ENCODE peak calls at places on chromosomes 2 and 18, in ten cellular contexts. R, G, L, T, A, C, E, M, F and N are unnamed samples.

GRCh38 chr18:56028514-56028913 is 440.5 kb upstream of the TCF4 start:
- DNase-seq in T (no peak), R (no peak), M (no peak), G (no peak), F (no peak), C (peak; percentile 6), L (no peak), A (peak; percentile 80), E (no peak), N (peak; percentile 12)

GRCh38 chr2:230000118-230000841 is 68.4 kb downstream of the SLC16A14 start:
- DNase-seq in R (peak; percentile 53), G (peak; percentile 80), F (no peak), M (no peak), L (no peak), T (no peak), A (no peak), C (no peak), E (peak; percentile 71), N (no peak)

GRCh38 chr18:57539702-57540101 is 46.8 kb downstream of the FECH start:
- DNase-seq in A (no peak), R (no peak), T (no peak), G (no peak), F (peak; percentile 55), M (no peak), E (no peak), C (no peak), L (no peak), N (no peak)

GRCh38 chr2:207015901-207016300 is 76.6 kb downstream of the CPO start:
- DNase-seq in L (no peak), T (no peak), G (no peak), C (no peak), M (no peak), R (no peak), F (no peak), A (no peak), E (no peak), N (no peak)

GRCh38 chr2:160878622-160879021 is 281.6 kb upstream of the TANK start:
- DNase-seq in F (no peak), A (no peak), C (peak; percentile 72), L (no peak), E (no peak), M (no peak), R (no peak), G (no peak), T (no peak), N (no peak)

GRCh38 chr2:55519908-55520885 is 679 bp downstream of the CFAP36 start:
- DNase-seq in E (peak; percentile 8), F (no peak), G (peak; percentile 16), A (peak; percentile 25), R (no peak), L (peak; percentile 33), T (peak; percentile 32), M (peak; percentile 32), C (peak; percentile 49), N (no peak)

GRCh38 chr18:77102246-77103040 is 30.1 kb downstream of the MBP start:
- DNase-seq in G (peak; percentile 80), R (peak; percentile 81), M (no peak), A (peak; percentile 93), C (peak; percentile 81), T (no peak), L (no peak), F (no peak), E (peak; percentile 85), N (peak; percentile 80)

GRCh38 chr2:82307510-82307909 is 2003.0 kb upstream of the LRRTM1 start:
- DNase-seq in E (no peak), L (no peak), G (no peak), T (no peak), R (no peak), C (no peak), A (no peak), F (no peak), M (no peak), N (no peak)

GRCh38 chr2:231191896-231192872 is 6.2 kb upstream of the ARMC9 start:
- DNase-seq in E (no peak), C (peak; percentile 93), R (no peak), G (no peak), F (peak; percentile 68), A (peak; percentile 83), L (peak; percentile 49), T (peak; percentile 88), M (peak; percentile 64), N (peak; percentile 60)

GRCh38 chr2:106970471-106971261 is 84.7 kb upstream of the ST6GAL2 start:
- DNase-seq in A (peak; percentile 40), G (no peak), E (no peak), R (no peak), F (no peak), C (peak; percentile 47), M (no peak), T (no peak), L (no peak), N (no peak)

GRCh38 chr2:65802298-65802942 is 370.0 kb upstream of the SPRED2 start:
- DNase-seq in T (no peak), R (no peak), C (no peak), L (no peak), F (no peak), M (no peak), E (no peak), A (no peak), G (no peak), N (no peak)

GRCh38 chr2:210611466-210611865 is 55.1 kb downstream of the CPS1 start:
- DNase-seq in F (no peak), C (no peak), G (no peak), A (no peak), R (no peak), E (no peak), T (no peak), M (no peak), L (no peak), N (no peak)

GRCh38 chr2:144479138-144479537 is 40.8 kb downstream of the ZEB2 start:
- DNase-seq in C (peak; percentile 73), R (no peak), L (no peak), E (no peak), G (no peak), M (no peak), T (no peak), A (peak; percentile 59), F (no peak), N (no peak)

GRCh38 chr2:45643095-45643494 is 8.4 kb upstream of the PRKCE start:
- DNase-seq in E (no peak), C (no peak), F (no peak), T (no peak), G (no peak), R (no peak), L (no peak), A (no peak), M (no peak), N (no peak)

GRCh38 chr2:208977582-208977981 is 446.3 kb upstream of the MAP2 start:
- DNase-seq in C (no peak), F (no peak), E (no peak), L (no peak), A (no peak), R (no peak), T (no peak), M (no peak), G (no peak), N (no peak)

GRCh38 chr2:241268716-241269445 is 46.6 kb downstream of the HDLBP start:
- DNase-seq in R (no peak), M (no peak), L (no peak), F (no peak), T (no peak), G (no peak), E (no peak), A (peak; percentile 57), C (no peak), N (no peak)

GRCh38 chr2:43218550-43219382 is 7.6 kb downstream of the ZFP36L2 start:
- DNase-seq in C (peak; percentile 12), M (peak; percentile 89), F (peak; percentile 54), L (peak; percentile 65), G (no peak), T (peak; percentile 36), E (peak; percentile 54), R (peak; percentile 83), A (peak; percentile 10), N (no peak)

DNA sequence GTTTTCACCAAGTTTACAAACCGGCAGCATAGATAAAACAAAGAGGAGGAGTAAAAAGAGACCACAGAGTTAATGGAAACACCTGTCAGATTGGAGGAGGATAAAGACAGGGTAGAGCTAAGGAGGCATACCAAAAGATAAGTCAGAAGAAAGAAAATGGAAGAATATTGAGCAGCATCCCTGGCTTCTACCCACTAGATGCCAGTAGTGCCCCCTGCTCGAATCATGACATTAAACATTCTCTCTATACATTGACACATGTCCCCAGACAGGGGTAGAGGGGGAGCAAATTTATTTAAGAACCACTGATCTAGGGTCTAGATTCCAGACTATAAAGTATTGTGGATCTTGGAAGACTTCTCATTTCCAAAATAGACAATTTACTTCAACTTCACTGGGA is 159.8 kb upstream of the ETAA1 start:
- DNase-seq in T (no peak), E (no peak), R (no peak), L (no peak), C (no peak), F (no peak), M (no peak), G (no peak), A (no peak), N (no peak)
- TF ChIP-seq CTCF in T (no peak), E (no peak), R (no peak), L (no peak), C (no peak), F (no peak), M (no peak), G (no peak), A (peak; percentile 23), N (peak; percentile 10)

GRCh38 chr2:78023356-78023755 is 501.2 kb upstream of the LRRTM4 start:
- DNase-seq in T (no peak), F (no peak), L (no peak), G (no peak), C (no peak), M (no peak), E (no peak), R (no peak), A (no peak), N (no peak)
- TF ChIP-seq CTCF in T (no peak), F (no peak), L (no peak), G (no peak), C (no peak), M (no peak), E (no peak), R (no peak), A (no peak), N (no peak)

DNA sequence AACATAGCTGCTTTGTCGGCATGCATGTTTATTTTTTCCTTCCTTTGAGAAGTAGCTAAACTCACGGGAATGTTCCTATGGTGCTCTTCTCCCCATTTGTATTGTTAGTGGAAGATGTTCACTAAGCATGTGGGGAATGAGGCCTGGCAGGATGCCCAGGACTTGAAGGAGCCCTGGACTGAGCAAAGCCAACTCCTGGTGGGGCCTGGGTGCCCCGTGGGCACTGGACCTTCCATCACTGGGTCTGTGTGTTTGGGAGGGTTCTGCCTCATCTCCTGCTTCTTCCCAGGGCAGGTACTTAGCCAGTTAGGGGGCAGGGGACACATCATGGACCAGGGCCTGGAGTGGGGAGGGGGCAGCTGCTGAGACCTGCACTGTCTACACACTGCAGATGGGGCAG is 49.3 kb downstream of the ACAA2 start:
- DNase-seq in R (no peak), E (no peak), C (peak; percentile 41), G (no peak), A (peak; percentile 58), M (no peak), T (no peak), F (no peak), L (no peak), N (peak; percentile 24)
- TF ChIP-seq CTCF in R (no peak), E (no peak), C (no peak), G (no peak), A (no peak), M (no peak), T (no peak), F (no peak), L (no peak), N (no peak)

GRCh38 chr2:145593991-145594702 is 1074.2 kb upstream of the ZEB2 start:
- DNase-seq in L (no peak), F (no peak), A (peak; percentile 84), G (no peak), E (no peak), R (no peak), C (peak; percentile 84), M (no peak), T (no peak), N (no peak)
- TF ChIP-seq CTCF in L (no peak), F (no peak), A (no peak), G (no peak), E (no peak), R (no peak), C (peak; percentile 36), M (no peak), T (no peak), N (peak; percentile 31)